ENCODE peak calls at places on chromosomes 16 and 17, in four cellular contexts. A is uterus, V is GM23338, C is stomach. E is an unnamed sample. For H3K4me1, the result is how much of the 10 kb centered on the place peaks cover.

GRCh38 chr16:63617990-63618763 is 1503.7 kb downstream of the CDH11 start:
- DNase-seq in V (peak), C (no peak), A (no peak), E (no peak)

GRCh38 chr17:40295471-40296457 is 8.1 kb downstream of the CDC6 start:
- DNase-seq in C (no peak), A (no peak), V (no peak), E (no peak)

GRCh38 chr16:27704252-27704651 is 154.3 kb downstream of the KATNIP start:
- DNase-seq in C (no peak), A (no peak), V (no peak), E (no peak)

GRCh38 chr17:17020821-17021193 is 21.4 kb upstream of the MPRIP start:
- DNase-seq in C (no peak), A (no peak), V (no peak), E (no peak)

GRCh38 chr16:25148568-25149215 is 37.1 kb downstream of the LCMT1 start:
- DNase-seq in C (no peak), V (peak), A (no peak), E (no peak)

GRCh38 chr16:87070657-87071056 is 246.5 kb downstream of the C16orf95 start:
- DNase-seq in V (no peak), A (no peak), C (no peak), E (no peak)

GRCh38 chr16:106623-107324 is 28.7 kb downstream of the MPG start:
- DNase-seq in A (peak), V (peak), C (peak), E (peak)

GRCh38 chr17:80833952-80834895 is 157.4 kb upstream of the CHMP6 start:
- DNase-seq in C (no peak), A (peak), V (no peak), E (peak)

GRCh38 chr17:74459622-74460021 is 6.8 kb upstream of the CD300A start:
- DNase-seq in A (no peak), C (no peak), V (no peak), E (no peak)

GRCh38 chr17:68993112-68993511 is 37.9 kb upstream of the ABCA8 start:
- DNase-seq in C (no peak), A (no peak), V (no peak), E (no peak)

GRCh38 chr17:17375826-17376225 is 72.7 kb downstream of the NT5M start:
- DNase-seq in V (no peak), A (no peak), C (no peak), E (no peak)

GRCh38 chr16:425740-426114 is 278 bp downstream of the RAB11FIP3 start:
- DNase-seq in A (no peak), V (peak), C (no peak), E (no peak)

GRCh38 chr17:58233547-58233946 is 4.8 kb upstream of the LPO start:
- DNase-seq in C (no peak), A (no peak), V (no peak), E (no peak)

GRCh38 chr17:17414316-17414937 is 62.4 kb upstream of the MED9 start:
- DNase-seq in C (no peak), V (no peak), A (no peak), E (peak)

GRCh38 chr17:46199379-46199778 is 6.2 kb upstream of the KANSL1 start:
- DNase-seq in V (no peak), C (no peak), A (no peak), E (no peak)

DNA sequence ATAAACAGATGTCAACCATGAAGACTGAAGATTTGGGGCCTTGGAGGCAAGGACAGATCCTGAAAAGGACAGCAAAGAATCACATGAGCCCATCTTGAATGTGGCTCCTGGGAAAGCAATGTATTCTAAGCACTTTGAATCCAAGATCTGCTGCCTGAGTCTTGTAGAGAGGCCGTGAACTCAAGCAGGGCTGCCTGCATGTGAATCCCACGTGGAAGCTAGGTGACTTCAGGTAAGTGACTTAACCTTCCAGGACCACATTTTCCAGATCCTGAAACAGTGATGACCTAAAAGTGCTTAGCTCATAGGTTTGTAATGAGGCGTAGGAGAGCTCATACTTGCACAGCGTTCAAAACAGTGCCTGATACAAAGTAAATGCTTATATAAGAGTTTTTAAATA is 373.0 kb upstream of the SALL1 start:
- DNase-seq in A (no peak), V (no peak), C (no peak), E (no peak)
- H3K4me1 ChIP-seq in A (under half), V (under half), C (under half), E (under half)

GRCh38 chr17:82300707-82301270 is 16.6 kb downstream of the CD7 start:
- DNase-seq in A (peak), C (peak), V (peak), E (peak)

GRCh38 chr17:82300228-82300627 is 17.2 kb downstream of the CD7 start:
- DNase-seq in C (no peak), V (no peak), A (no peak), E (no peak)

GRCh38 chr17:82301916-82302497 is 15.4 kb downstream of the CD7 start:
- DNase-seq in C (no peak), A (no peak), V (no peak), E (no peak)

GRCh38 chr17:82302498-82302963 is 14.9 kb downstream of the CD7 start:
- DNase-seq in C (no peak), V (no peak), A (no peak), E (no peak)

DNA sequence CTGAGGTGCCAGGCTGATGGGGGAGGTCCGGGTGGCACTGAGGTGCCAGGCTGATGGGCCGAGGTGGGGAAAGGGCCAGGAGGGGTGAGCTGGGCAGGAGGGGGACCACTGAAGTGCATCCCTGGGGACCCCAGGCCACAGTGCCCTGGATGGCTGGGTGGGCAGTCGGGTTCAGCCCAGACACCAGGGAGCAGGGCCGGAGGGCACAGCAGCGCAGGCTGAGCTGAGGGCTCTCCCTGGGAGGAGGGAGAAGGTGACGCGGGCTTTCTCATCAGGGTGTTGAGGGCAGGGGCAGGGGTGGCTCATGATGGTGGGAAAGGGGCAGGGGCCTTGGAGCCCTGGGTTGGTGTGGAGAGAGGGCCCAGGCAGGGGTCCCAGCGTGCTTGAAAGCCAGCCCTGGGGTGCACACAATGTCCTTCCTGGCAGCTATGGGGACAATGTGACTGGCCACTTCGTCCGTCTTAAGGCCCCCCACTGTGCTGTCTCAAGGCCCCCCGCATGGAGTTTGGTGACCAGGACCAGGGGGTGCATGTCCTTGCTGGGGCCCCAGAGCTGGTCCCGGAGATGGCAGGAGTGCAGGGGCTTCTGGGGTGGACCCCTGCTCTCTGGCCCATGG is 16.0 kb downstream of the CD7 start:
- DNase-seq in V (no peak), C (no peak), A (no peak), E (no peak)
- H3K4me1 ChIP-seq in V (under half), C (under half), A (under half), E (under half)

GRCh38 chr16:17917316-17918019 is 419.1 kb downstream of the NPIPA8 start:
- DNase-seq in C (no peak), V (no peak), A (no peak), E (no peak)

GRCh38 chr16:17914168-17914567 is 422.4 kb downstream of the NPIPA8 start:
- DNase-seq in A (no peak), V (no peak), C (no peak), E (no peak)
- H3K4me1 ChIP-seq in A (under half), V (under half), C (under half), E (under half)

GRCh38 chr17:52759864-52760263 is 601.4 kb upstream of the CA10 start:
- DNase-seq in A (no peak), C (no peak), V (no peak), E (no peak)

GRCh38 chr17:52762147-52762793 is 603.8 kb upstream of the CA10 start:
- DNase-seq in V (peak), C (no peak), A (no peak), E (no peak)

GRCh38 chr17:52758481-52758880 is 600.0 kb upstream of the CA10 start:
- DNase-seq in C (no peak), V (no peak), A (no peak), E (no peak)

DNA sequence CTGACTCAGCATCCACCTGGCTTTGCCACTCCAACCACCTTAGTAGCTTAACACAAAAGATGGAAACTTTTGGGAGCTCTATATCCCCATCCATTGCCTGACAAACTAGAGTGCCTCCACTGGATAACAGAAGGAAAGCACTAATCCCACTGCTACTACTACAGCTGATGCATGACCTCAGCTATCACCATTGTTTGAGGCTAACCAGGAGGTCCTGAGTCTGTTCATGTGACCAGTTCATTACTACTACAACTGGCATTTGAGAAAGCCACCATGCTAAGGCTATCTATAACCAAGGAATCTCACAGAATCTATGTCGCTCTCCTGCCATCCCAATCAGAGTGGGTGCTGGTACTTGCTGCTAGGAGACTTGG is 604.3 kb upstream of the CA10 start:
- DNase-seq in C (no peak), A (no peak), V (no peak), E (no peak)
- H3K4me1 ChIP-seq in C (under half), A (under half), V (under half), E (under half)

GRCh38 chr17:14311979-14312378 is 11.1 kb downstream of the HS3ST3B1 start:
- DNase-seq in V (no peak), C (no peak), A (no peak), E (no peak)

GRCh38 chr17:14310584-14310983 is 9.7 kb downstream of the HS3ST3B1 start:
- DNase-seq in C (no peak), V (no peak), A (no peak), E (peak)

GRCh38 chr17:14311186-14311705 is 10.4 kb downstream of the HS3ST3B1 start:
- DNase-seq in C (no peak), A (no peak), V (no peak), E (no peak)

GRCh38 chr17:14310101-14310500 is 9.2 kb downstream of the HS3ST3B1 start:
- DNase-seq in A (no peak), C (no peak), V (no peak), E (no peak)

GRCh38 chr17:14312522-14312921 is 11.6 kb downstream of the HS3ST3B1 start:
- DNase-seq in V (no peak), C (no peak), A (no peak), E (no peak)
- H3K4me1 ChIP-seq in V (half or more), C (under half), A (under half), E (under half)

GRCh38 chr17:41772586-41773189 is 13.8 kb downstream of the JUP start:
- DNase-seq in V (no peak), C (no peak), A (no peak), E (no peak)

GRCh38 chr17:41773190-41773588 is 13.3 kb downstream of the JUP start:
- DNase-seq in C (peak), V (peak), A (peak), E (peak)

GRCh38 chr17:41775394-41776226 is 10.9 kb downstream of the JUP start:
- DNase-seq in C (no peak), V (peak), A (no peak), E (no peak)

GRCh38 chr17:41772218-41772585 is 14.3 kb downstream of the JUP start:
- DNase-seq in A (no peak), V (peak), C (peak), E (peak)

GRCh38 chr17:41773731-41774193 is 12.7 kb downstream of the JUP start:
- DNase-seq in V (no peak), C (no peak), A (no peak), E (no peak)
- H3K4me1 ChIP-seq in V (half or more), C (half or more), A (under half), E (half or more)